ENCODE peak calls at places on chromosomes 1 and 21, in seven cellular contexts. A is heart left ventricle, Y is GM10248, N is AG04450, X is BJ, E is H9, Z is left ventricle myocardium inferior. R is an unnamed sample.

GRCh38 chr1:201702936-201703335 is 126.0 kb upstream of the IPO9 start:
- DNase-seq in A (peak; percentile 62), Y (no peak), N (no peak), X (no peak), E (peak; percentile 83), Z (no peak), R (no peak)

GRCh38 chr21:25733859-25734653 is 648 bp downstream of the ATP5PF start:
- DNase-seq in A (peak; percentile 52), Y (no peak), N (peak; percentile 1), X (no peak), E (no peak), Z (no peak), R (no peak)

GRCh38 chr1:194150242-194150641 is 963.8 kb upstream of the B3GALT2 start:
- DNase-seq in A (no peak), Y (no peak), N (no peak), X (no peak), E (no peak), Z (no peak), R (no peak)

GRCh38 chr1:37102656-37103382 is 68.5 kb upstream of the GRIK3 start:
- DNase-seq in A (no peak), Y (no peak), N (no peak), X (no peak), E (no peak), Z (no peak), R (no peak)

GRCh38 chr1:74731399-74732052 is 1.3 kb downstream of the CRYZ start:
- DNase-seq in A (no peak), Y (peak; percentile 43), N (no peak), X (no peak), E (no peak), Z (no peak), R (no peak)

GRCh38 chr21:41559658-41560599 is 52.0 kb upstream of the TMPRSS2 start:
- DNase-seq in A (no peak), Y (no peak), N (no peak), X (peak; percentile 59), E (no peak), Z (no peak), R (no peak)

GRCh38 chr1:180907313-180908055 is 5.2 kb upstream of the KIAA1614 start:
- DNase-seq in A (no peak), Y (no peak), N (no peak), X (no peak), E (peak; percentile 14), Z (no peak), R (no peak)

GRCh38 chr1:198232940-198233675 is 76.3 kb downstream of the NEK7 start:
- DNase-seq in A (no peak), Y (no peak), N (no peak), X (no peak), E (no peak), Z (no peak), R (no peak)

GRCh38 chr21:35593000-35593502 is 467.3 kb downstream of the SETD4 start:
- DNase-seq in A (no peak), Y (no peak), N (peak; percentile 38), X (no peak), E (no peak), Z (no peak), R (no peak)

GRCh38 chr1:225454733-225455132 is 26.9 kb upstream of the LBR start:
- DNase-seq in A (no peak), Y (peak; percentile 50), N (no peak), X (peak; percentile 39), E (no peak), Z (no peak), R (no peak)

GRCh38 chr1:77341195-77341594 is 59.4 kb downstream of the AK5 start:
- DNase-seq in A (no peak), Y (no peak), N (no peak), X (no peak), E (no peak), Z (no peak), R (no peak)

GRCh38 chr1:112992780-112993179 is 36.8 kb upstream of the SLC16A1 start:
- DNase-seq in A (no peak), Y (no peak), N (no peak), X (no peak), E (no peak), Z (no peak), R (no peak)

GRCh38 chr1:147618077-147618569 is 52.2 kb downstream of the ACP6 start:
- DNase-seq in A (no peak), Y (no peak), N (no peak), X (no peak), E (no peak), Z (no peak), R (no peak)

GRCh38 chr1:21904725-21905520 is 32.2 kb downstream of the HSPG2 start:
- DNase-seq in A (peak; percentile 78), Y (no peak), N (no peak), X (no peak), E (no peak), Z (peak; percentile 61), R (no peak)

DNA sequence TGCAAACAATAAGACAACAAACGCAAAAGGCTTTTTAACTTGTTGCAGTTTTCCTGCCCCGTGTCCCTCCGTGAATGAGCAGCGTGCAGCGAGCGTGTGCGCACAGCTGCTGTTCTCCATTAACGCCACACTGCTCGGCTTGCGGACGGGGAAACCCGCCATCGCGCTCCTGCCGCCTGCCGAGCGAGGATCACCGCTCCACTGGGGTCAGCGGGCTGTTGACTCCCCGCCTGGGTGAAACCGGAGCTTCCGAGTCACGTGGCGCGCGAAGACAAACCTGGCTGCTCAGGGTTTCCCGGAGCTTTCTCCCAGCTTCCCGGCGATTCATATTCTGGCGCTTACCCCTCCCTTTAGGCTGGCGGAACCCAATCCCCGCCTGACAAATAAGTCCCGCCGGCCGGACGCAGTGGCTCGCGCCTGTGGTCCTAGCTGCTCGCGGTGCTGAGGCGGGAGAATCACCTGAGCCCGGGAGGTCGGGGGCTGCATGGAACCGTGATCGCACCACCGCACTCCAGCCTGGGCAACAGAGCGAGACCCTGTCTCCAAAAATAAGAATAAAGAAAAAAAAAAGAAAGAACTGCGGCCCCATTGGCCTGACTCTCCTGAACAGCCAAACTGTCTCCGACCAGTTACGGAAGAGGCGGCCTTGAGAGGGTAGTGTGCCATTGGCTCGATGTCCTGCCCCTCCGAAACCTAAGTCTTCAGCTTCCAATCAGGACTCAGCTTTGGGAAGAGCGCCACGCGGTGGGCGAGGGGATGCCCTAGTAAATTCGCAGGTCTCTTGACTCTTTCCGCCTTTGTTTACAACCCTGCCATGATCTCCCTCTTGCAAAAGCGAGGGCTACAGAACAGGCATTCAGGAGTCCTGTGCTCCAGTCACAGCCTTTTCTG is at the start of gene CREB3L4:
- DNase-seq in A (peak; percentile 96), Y (peak; percentile 91), N (peak; percentile 93), X (peak; percentile 88), E (peak; percentile 96), Z (peak; percentile 93), R (peak; percentile 93)
- TF ChIP-seq CTCF in A (peak; percentile 43), Y (peak; percentile 59), N (peak; percentile 49), X (peak; percentile 58), E (peak; percentile 48), Z (peak; percentile 56), R (peak; percentile 57)

DNA sequence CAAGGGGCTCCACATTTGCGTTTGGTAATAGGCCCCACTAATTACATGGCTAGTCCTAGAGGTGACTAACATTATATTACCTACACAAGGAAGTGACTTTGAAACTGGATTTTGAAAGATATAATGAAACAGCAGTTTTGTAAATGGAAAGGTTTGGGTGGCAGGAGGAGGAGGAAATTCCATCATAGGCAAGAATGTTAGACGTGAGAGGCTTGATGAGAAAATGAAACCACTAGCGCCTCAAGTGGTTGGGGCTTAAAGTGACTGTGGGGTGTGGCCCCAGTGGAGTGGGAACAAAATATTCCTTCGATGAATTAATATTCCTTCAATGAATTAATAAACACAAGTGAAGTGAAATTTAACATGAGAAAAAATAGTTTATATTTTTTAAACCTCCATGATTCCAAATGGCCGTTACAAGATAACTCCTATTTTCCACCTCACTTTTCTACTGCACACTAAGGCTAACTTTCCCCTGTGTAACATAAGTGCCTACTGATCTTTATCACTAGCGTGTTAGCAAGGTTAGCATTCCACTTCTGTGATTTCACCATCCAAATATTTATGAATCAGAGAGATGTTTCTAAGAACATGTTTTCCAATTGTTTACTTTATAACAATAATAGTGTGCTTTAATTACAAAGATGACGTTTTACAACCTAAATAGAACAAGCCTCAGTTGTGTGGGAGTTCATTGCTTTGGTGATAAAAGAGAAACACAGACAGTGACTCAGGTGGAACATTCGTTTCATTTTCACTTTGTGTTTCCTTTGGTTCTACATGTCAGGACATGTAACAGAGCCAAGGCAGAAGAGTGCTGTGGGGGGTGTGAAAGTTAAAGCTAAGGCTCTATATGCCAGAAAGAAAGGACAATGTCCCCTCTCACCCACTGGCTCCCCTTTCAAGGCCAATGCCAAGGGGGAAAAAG is 12.5 kb upstream of the ATF3 start:
- DNase-seq in A (no peak), Y (peak; percentile 76), N (peak; percentile 93), X (peak; percentile 98), E (no peak), Z (no peak), R (peak; percentile 74)
- TF ChIP-seq CTCF in A (peak; percentile 29), Y (peak; percentile 50), N (peak; percentile 74), X (peak; percentile 61), E (peak; percentile 79), Z (peak; percentile 51), R (peak; percentile 38)

DNA sequence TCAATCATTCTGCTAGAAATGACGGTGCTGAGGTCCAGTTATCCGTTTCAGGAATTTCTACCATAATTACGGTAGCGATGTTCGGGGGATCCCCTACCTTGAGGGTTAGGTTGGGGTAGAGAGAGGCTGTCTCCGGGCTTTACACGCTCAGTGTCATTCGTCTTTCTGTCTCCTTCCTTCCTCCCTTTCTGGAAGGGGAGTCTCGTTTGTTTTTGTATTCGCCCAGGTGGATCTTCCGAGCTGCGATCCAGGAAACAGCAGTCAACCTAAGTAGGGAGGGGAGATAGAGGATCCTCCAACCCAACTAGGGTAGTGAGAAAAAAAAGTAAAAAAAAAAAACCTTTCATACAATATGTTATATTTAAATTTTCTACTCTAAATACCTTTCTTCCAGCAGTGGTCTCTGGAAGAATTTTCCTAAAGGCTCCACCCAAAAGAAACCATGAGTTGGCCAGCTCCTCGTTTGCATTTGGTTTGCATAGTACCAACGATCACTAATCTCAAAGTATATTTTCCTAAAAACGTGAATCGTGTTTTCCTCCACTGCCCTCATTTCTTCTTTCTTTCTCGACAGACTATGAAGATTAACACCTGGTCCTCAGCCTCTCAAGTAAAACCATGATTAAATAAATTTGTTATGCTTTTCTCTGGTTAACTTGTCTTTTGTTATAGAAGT is 611 bp upstream of the PIK3C2B start:
- DNase-seq in A (no peak), Y (peak; percentile 54), N (no peak), X (no peak), E (no peak), Z (no peak), R (no peak)
- TF ChIP-seq CTCF in A (no peak), Y (no peak), N (no peak), X (no peak), E (no peak), Z (no peak), R (no peak)

GRCh38 chr1:209030454-209031167 is 552.9 kb upstream of the CAMK1G start:
- DNase-seq in A (no peak), Y (no peak), N (no peak), X (no peak), E (no peak), Z (no peak), R (no peak)
- TF ChIP-seq CTCF in A (no peak), Y (no peak), N (no peak), X (no peak), E (no peak), Z (no peak), R (no peak)

R was measured in AG09319.